ENCODE peak calls at places on chromosomes 1 and 21, in five cellular contexts. One of them, this sample, is unnamed.

GRCh38 chr1:89451011-89451410 is 73.6 kb upstream of the LRRC8B start:
- DNase-seq in Peyer's patch: no peak
- DNase-seq in AG04450: no peak
- DNase-seq in HCT116: no peak
- DNase-seq in AG09309: peak; percentile 13
- DNase-seq in this sample: no peak

GRCh38 chr1:214403431-214403830 is 122.5 kb downstream of the SMYD2 start:
- DNase-seq in Peyer's patch: no peak
- DNase-seq in AG09309: no peak
- DNase-seq in AG04450: no peak
- DNase-seq in HCT116: no peak
- DNase-seq in this sample: no peak

GRCh38 chr1:41957568-41957967 is 38.8 kb upstream of the HIVEP3 start:
- DNase-seq in Peyer's patch: no peak
- DNase-seq in HCT116: no peak
- DNase-seq in AG04450: no peak
- DNase-seq in AG09309: peak; percentile 55
- DNase-seq in this sample: no peak

GRCh38 chr1:197902454-197903195 is at the start of gene C1orf53:
- DNase-seq in HCT116: peak; percentile 63
- DNase-seq in Peyer's patch: peak; percentile 92
- DNase-seq in AG09309: peak; percentile 63
- DNase-seq in AG04450: peak; percentile 61
- DNase-seq in this sample: peak; percentile 56

GRCh38 chr1:209076688-209077087 is 506.8 kb upstream of the CAMK1G start:
- DNase-seq in Peyer's patch: no peak
- DNase-seq in AG04450: no peak
- DNase-seq in AG09309: no peak
- DNase-seq in HCT116: peak; percentile 4
- DNase-seq in this sample: no peak

GRCh38 chr1:165036403-165036802 is 320.1 kb downstream of the LMX1A start:
- DNase-seq in AG04450: no peak
- DNase-seq in AG09309: no peak
- DNase-seq in Peyer's patch: no peak
- DNase-seq in HCT116: no peak
- DNase-seq in this sample: no peak

GRCh38 chr21:39564200-39564599 is 48.5 kb upstream of the B3GALT5 start:
- DNase-seq in AG04450: no peak
- DNase-seq in AG09309: no peak
- DNase-seq in Peyer's patch: no peak
- DNase-seq in HCT116: no peak
- DNase-seq in this sample: no peak

GRCh38 chr1:235642021-235642942 is 7.3 kb downstream of the GNG4 start:
- DNase-seq in AG04450: no peak
- DNase-seq in Peyer's patch: peak; percentile 72
- DNase-seq in AG09309: no peak
- DNase-seq in HCT116: peak; percentile 58
- DNase-seq in this sample: no peak

GRCh38 chr1:93905734-93906133 is 3.5 kb downstream of the GCLM start:
- DNase-seq in AG04450: no peak
- DNase-seq in HCT116: no peak
- DNase-seq in Peyer's patch: no peak
- DNase-seq in AG09309: no peak
- DNase-seq in this sample: no peak

GRCh38 chr1:26788836-26789611 is 1.3 kb downstream of the PIGV start:
- DNase-seq in HCT116: peak; percentile 76
- DNase-seq in Peyer's patch: peak; percentile 94
- DNase-seq in AG09309: no peak
- DNase-seq in AG04450: peak; percentile 69
- DNase-seq in this sample: no peak

GRCh38 chr21:15141236-15141970 is 76.6 kb upstream of the NRIP1 start:
- DNase-seq in AG04450: no peak
- DNase-seq in Peyer's patch: peak; percentile 73
- DNase-seq in HCT116: no peak
- DNase-seq in AG09309: no peak
- DNase-seq in this sample: no peak

GRCh38 chr1:10648689-10649483 is 147.6 kb downstream of the CASZ1 start:
- DNase-seq in AG04450: no peak
- DNase-seq in HCT116: no peak
- DNase-seq in AG09309: no peak
- DNase-seq in Peyer's patch: no peak
- DNase-seq in this sample: no peak

GRCh38 chr1:151443846-151444790 is 15.2 kb downstream of the POGZ start:
- DNase-seq in HCT116: peak; percentile 76
- DNase-seq in AG04450: peak; percentile 65
- DNase-seq in Peyer's patch: peak; percentile 88
- DNase-seq in AG09309: peak; percentile 63
- DNase-seq in this sample: peak; percentile 69

GRCh38 chr1:225534135-225534534 is 106.3 kb upstream of the LBR start:
- DNase-seq in Peyer's patch: no peak
- DNase-seq in HCT116: no peak
- DNase-seq in AG09309: no peak
- DNase-seq in AG04450: no peak
- DNase-seq in this sample: no peak

GRCh38 chr1:225533238-225533637 is 105.4 kb upstream of the LBR start:
- DNase-seq in HCT116: no peak
- DNase-seq in AG09309: no peak
- DNase-seq in AG04450: no peak
- DNase-seq in Peyer's patch: no peak
- DNase-seq in this sample: no peak

GRCh38 chr1:225535280-225535679 is 107.4 kb upstream of the LBR start:
- DNase-seq in AG04450: no peak
- DNase-seq in HCT116: no peak
- DNase-seq in AG09309: no peak
- DNase-seq in Peyer's patch: no peak
- DNase-seq in this sample: no peak

GRCh38 chr1:225532240-225532944 is 104.6 kb upstream of the LBR start:
- DNase-seq in AG09309: no peak
- DNase-seq in AG04450: no peak
- DNase-seq in HCT116: no peak
- DNase-seq in Peyer's patch: no peak
- DNase-seq in this sample: no peak

GRCh38 chr1:225534772-225535171 is 106.9 kb upstream of the LBR start:
- DNase-seq in AG09309: no peak
- DNase-seq in Peyer's patch: no peak
- DNase-seq in HCT116: no peak
- DNase-seq in AG04450: no peak
- DNase-seq in this sample: no peak
- H3K4me3 ChIP-seq in AG09309: no peak overlapping the region
- H3K4me3 ChIP-seq in Peyer's patch: no peak overlapping the region
- H3K4me3 ChIP-seq in HCT116: no peak overlapping the region
- H3K4me3 ChIP-seq in AG04450: no peak overlapping the region
- H3K4me3 ChIP-seq in this sample: no peak overlapping the region

DNA sequence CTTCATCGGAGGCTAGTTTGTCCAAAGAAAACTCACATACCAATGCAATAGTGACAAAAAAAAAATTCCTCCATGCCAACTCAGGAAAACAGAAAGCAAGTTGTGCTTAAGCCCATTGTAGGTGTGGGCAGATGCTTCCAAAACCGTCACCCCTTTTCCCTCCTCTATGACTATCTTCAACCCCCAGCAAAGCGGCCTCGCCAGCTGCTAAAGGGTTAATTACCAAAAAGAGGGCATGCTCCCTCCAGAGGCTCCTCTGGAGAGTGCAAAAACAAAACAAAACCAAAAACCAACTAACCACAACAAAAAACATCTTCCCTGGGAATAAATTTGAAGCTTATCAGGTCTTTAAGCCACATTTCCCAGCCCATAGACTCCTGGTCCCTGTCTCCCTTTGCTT is 1.2 kb downstream of the LMOD1 start:
- DNase-seq in AG04450: no peak
- DNase-seq in Peyer's patch: no peak
- DNase-seq in HCT116: no peak
- DNase-seq in AG09309: no peak
- DNase-seq in this sample: no peak
- TF ChIP-seq CTCF in AG04450: peak; percentile 65
- TF ChIP-seq CTCF in Peyer's patch: no peak
- TF ChIP-seq CTCF in HCT116: peak; percentile 46
- TF ChIP-seq CTCF in AG09309: peak; percentile 58
- TF ChIP-seq CTCF in this sample: peak; percentile 14

DNA sequence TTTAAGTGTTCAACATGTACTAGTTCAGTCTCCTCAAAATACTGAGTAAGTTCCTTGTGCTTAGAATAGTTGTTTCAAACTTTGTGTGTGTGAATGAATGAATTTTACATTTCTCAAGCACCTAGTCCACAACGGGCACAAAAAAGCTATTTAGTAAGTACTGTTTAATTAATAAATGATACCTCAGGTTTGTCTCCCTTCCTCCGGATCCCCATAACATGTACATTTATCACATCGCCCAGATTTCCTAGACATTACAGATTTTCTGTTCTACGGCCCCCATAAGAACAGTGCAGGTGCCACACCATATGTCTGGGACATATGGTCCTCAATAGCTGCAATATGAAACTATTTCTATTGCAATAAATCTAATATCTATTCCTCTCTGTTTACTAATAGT is 1.3 kb upstream of the TTF2 start:
- DNase-seq in AG09309: no peak
- DNase-seq in HCT116: no peak
- DNase-seq in Peyer's patch: no peak
- DNase-seq in AG04450: no peak
- DNase-seq in this sample: no peak
- H3K4me3 ChIP-seq in AG09309: no peak overlapping the region
- H3K4me3 ChIP-seq in HCT116: peak overlapping the region; percentile 90
- H3K4me3 ChIP-seq in Peyer's patch: peak overlapping the region; percentile 77
- H3K4me3 ChIP-seq in AG04450: no peak overlapping the region
- H3K4me3 ChIP-seq in this sample: peak overlapping the region; percentile 90

DNA sequence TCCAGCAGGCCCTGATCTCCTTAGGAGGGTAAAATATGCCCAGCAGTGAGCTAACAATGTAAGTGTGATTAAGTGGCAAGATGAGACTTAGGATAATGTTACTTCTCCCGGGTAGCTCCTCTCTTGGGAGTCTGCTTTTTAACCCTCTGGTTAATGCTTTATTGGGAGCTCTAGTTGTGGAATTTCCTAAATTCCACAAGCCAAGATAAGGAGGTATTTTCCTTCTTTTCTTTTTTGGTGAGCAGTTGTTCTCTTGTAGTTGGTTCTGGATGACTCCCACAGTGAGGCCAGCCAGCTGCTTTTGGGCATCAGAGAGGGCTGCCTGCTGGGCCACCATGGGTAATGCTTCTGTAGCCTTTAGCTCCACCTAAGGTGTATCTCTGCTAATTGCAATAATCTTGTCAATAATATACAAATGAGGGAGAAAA is 19.3 kb downstream of the C1orf52 start:
- DNase-seq in Peyer's patch: no peak
- DNase-seq in AG04450: no peak
- DNase-seq in HCT116: no peak
- DNase-seq in AG09309: no peak
- DNase-seq in this sample: no peak
- TF ChIP-seq CTCF in Peyer's patch: peak; percentile 49
- TF ChIP-seq CTCF in AG04450: no peak
- TF ChIP-seq CTCF in HCT116: peak; percentile 33
- TF ChIP-seq CTCF in AG09309: peak; percentile 40
- TF ChIP-seq CTCF in this sample: no peak

GRCh38 chr1:156858555-156858956 is 361 bp downstream of the INSRR start:
- DNase-seq in HCT116: no peak
- DNase-seq in Peyer's patch: no peak
- DNase-seq in AG09309: no peak
- DNase-seq in AG04450: no peak
- DNase-seq in this sample: no peak
- H3K4me3 ChIP-seq in HCT116: no peak overlapping the region
- H3K4me3 ChIP-seq in Peyer's patch: no peak overlapping the region
- H3K4me3 ChIP-seq in AG09309: no peak overlapping the region
- H3K4me3 ChIP-seq in AG04450: no peak overlapping the region
- H3K4me3 ChIP-seq in this sample: no peak overlapping the region

GRCh38 chr1:154776339-154776605 is 93.8 kb downstream of the KCNN3 start:
- DNase-seq in HCT116: no peak
- DNase-seq in AG09309: no peak
- DNase-seq in Peyer's patch: no peak
- DNase-seq in AG04450: no peak
- DNase-seq in this sample: no peak

GRCh38 chr1:154775559-154776338 is 94.3 kb downstream of the KCNN3 start:
- DNase-seq in AG04450: no peak
- DNase-seq in Peyer's patch: no peak
- DNase-seq in HCT116: no peak
- DNase-seq in AG09309: no peak
- DNase-seq in this sample: no peak

GRCh38 chr1:154772611-154773515 is 97.2 kb downstream of the KCNN3 start:
- DNase-seq in AG09309: no peak
- DNase-seq in HCT116: no peak
- DNase-seq in Peyer's patch: no peak
- DNase-seq in AG04450: no peak
- DNase-seq in this sample: no peak

GRCh38 chr1:154773551-154773950 is 96.5 kb downstream of the KCNN3 start:
- DNase-seq in HCT116: no peak
- DNase-seq in Peyer's patch: no peak
- DNase-seq in AG09309: no peak
- DNase-seq in AG04450: no peak
- DNase-seq in this sample: no peak

DNA sequence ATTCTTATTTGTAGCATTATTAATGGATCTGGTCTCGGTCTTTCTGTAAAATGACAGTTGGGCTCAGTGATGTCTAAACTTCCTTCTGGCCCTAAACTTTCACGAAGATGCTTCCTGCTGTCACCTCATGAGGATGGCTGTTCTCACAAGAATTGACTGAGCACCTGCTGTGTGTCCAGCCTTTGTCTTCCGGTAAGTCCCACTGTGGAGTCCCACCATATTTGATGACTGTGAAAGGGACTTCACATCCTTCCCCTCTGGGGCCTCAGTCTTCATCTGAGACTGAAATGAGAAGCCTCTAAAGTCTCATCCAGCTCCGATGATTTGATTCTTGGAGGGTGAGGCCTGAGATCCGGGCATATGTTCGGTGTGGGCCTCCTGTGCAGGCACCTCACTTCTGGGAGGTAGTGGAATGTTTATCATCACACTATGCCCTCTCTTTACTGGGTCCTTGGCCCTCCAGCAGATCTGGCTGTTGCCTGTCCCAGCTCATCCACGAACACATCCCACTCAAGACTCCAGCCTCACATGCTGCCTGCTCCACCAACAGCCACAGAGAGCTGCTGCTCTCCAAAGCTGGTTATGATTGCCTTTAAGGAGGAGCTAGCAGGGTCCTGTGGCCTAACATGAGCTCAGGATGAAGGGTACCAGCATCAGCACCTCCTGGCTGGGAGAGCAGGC is 95.8 kb downstream of the KCNN3 start:
- DNase-seq in Peyer's patch: no peak
- DNase-seq in HCT116: no peak
- DNase-seq in AG09309: no peak
- DNase-seq in AG04450: no peak
- DNase-seq in this sample: no peak
- TF ChIP-seq CTCF in Peyer's patch: no peak
- TF ChIP-seq CTCF in HCT116: no peak
- TF ChIP-seq CTCF in AG09309: no peak
- TF ChIP-seq CTCF in AG04450: no peak
- TF ChIP-seq CTCF in this sample: no peak

This sample was measured in retinal pigment epithelial cell.